ENCODE peak calls at places on chromosomes 1 and 21, in ten cellular contexts. E, J, F, V, T, S, O, G, B and A are unnamed samples.

GRCh38 chr1:20165522-20165951 is 20.4 kb upstream of the UBXN10 start:
- DNase-seq in V (peak; percentile 46), T (peak; percentile 29), J (no peak), F (peak; percentile 18), S (no peak), G (no peak), E (peak; percentile 46), O (no peak), B (no peak), A (peak; percentile 92)

GRCh38 chr21:44753357-44753756 is 42.0 kb upstream of the TSPEAR start:
- DNase-seq in F (no peak), J (no peak), E (no peak), T (no peak), G (no peak), B (no peak), S (no peak), O (no peak), V (no peak), A (no peak)

GRCh38 chr1:40982721-40983120 is 3.2 kb downstream of the CTPS1 start:
- DNase-seq in T (no peak), G (no peak), J (no peak), S (no peak), O (no peak), F (no peak), V (no peak), B (no peak), E (no peak), A (no peak)

GRCh38 chr1:151867785-151868403 is 14.4 kb upstream of the THEM5 start:
- DNase-seq in J (no peak), F (peak; percentile 85), G (no peak), B (no peak), E (peak; percentile 91), V (no peak), S (peak; percentile 75), T (no peak), O (no peak), A (peak; percentile 72)

GRCh38 chr1:1069711-1070676 is 4.1 kb downstream of the RNF223 start:
- DNase-seq in E (no peak), S (no peak), J (no peak), V (no peak), F (no peak), G (peak; percentile 69), O (no peak), B (no peak), T (no peak), A (no peak)

GRCh38 chr1:6234502-6235295 is 1.1 kb downstream of the ICMT start:
- DNase-seq in O (no peak), G (no peak), J (no peak), B (no peak), F (no peak), V (no peak), E (no peak), T (peak; percentile 42), S (no peak), A (no peak)

GRCh38 chr1:119779869-119780356 is 11.2 kb upstream of the HMGCS2 start:
- DNase-seq in T (no peak), G (no peak), V (no peak), B (no peak), E (no peak), O (no peak), F (peak; percentile 87), J (peak; percentile 32), S (peak; percentile 16), A (no peak)

GRCh38 chr1:18182518-18183160 is 75.0 kb downstream of the IGSF21 start:
- DNase-seq in S (peak; percentile 43), J (no peak), B (peak; percentile 15), T (no peak), E (no peak), V (no peak), F (no peak), O (no peak), G (no peak), A (no peak)

GRCh38 chr1:36764796-36765195 is 269.5 kb downstream of the GRIK3 start:
- DNase-seq in V (no peak), O (peak; percentile 49), J (no peak), F (no peak), G (no peak), T (no peak), E (no peak), B (peak; percentile 72), S (no peak), A (no peak)

GRCh38 chr1:180482425-180483275 is 19.7 kb downstream of the ACBD6 start:
- DNase-seq in O (peak; percentile 53), F (peak; percentile 77), S (peak; percentile 56), T (peak; percentile 34), E (peak; percentile 79), B (peak; percentile 36), V (peak; percentile 2), J (no peak), G (peak; percentile 16), A (peak; percentile 51)

GRCh38 chr1:171793656-171794055 is 12.2 kb downstream of the METTL13 start:
- DNase-seq in T (no peak), G (no peak), E (no peak), F (no peak), S (no peak), B (no peak), V (no peak), O (no peak), J (no peak), A (no peak)